ENCODE peak calls at places on chromosomes 5 and 9, in seven cellular contexts. X is CD8-positive, alpha-beta memory T cell; H is ELR; S is stimulated activated CD4-positive, alpha-beta T cell treated with anti-CD3 and anti-CD28 coated beads, Interleukin-4, amount 100 ng/mL, for 24 hours; Y is CD8-positive, alpha-beta T cell; F is coronary artery; M is SW 1271. Z is an unnamed sample.

GRCh38 chr5:31861601-31862000 is 222.7 kb downstream of the PDZD2 start:
- DNase-seq in X (no peak), H (no peak), S (no peak), Y (no peak), F (no peak), M (no peak), Z (no peak)

GRCh38 chr5:134554319-134555222 is 29.1 kb downstream of the JADE2 start:
- DNase-seq in X (no peak), H (peak; percentile 86), S (peak; percentile 63), Y (no peak), F (no peak), M (no peak), Z (no peak)

GRCh38 chr5:152264656-152265055 is 140.4 kb downstream of the NMUR2 start:
- DNase-seq in X (no peak), H (no peak), S (no peak), Y (no peak), F (no peak), M (no peak), Z (no peak)

GRCh38 chr9:86040281-86041155 is 58.8 kb downstream of the GOLM1 start:
- DNase-seq in X (no peak), H (no peak), S (no peak), Y (peak; percentile 31), F (no peak), M (no peak), Z (peak; percentile 54)

GRCh38 chr5:115796656-115797055 is 19.8 kb downstream of the CDO1 start:
- DNase-seq in X (no peak), H (no peak), S (no peak), Y (no peak), F (no peak), M (no peak), Z (no peak)

GRCh38 chr5:55031492-55031891 is 7.4 kb downstream of the GZMK start:
- DNase-seq in X (no peak), H (no peak), S (no peak), Y (no peak), F (no peak), M (no peak), Z (no peak)

GRCh38 chr5:95124731-95125130 is 160.2 kb downstream of the MCTP1 start:
- DNase-seq in X (no peak), H (no peak), S (no peak), Y (no peak), F (no peak), M (no peak), Z (no peak)

GRCh38 chr9:116643691-116644090 is 43.4 kb upstream of the TRIM32 start:
- DNase-seq in X (no peak), H (no peak), S (no peak), Y (no peak), F (no peak), M (no peak), Z (no peak)

GRCh38 chr9:120265791-120266190 is 314.2 kb downstream of the CDK5RAP2 start:
- DNase-seq in X (no peak), H (no peak), S (no peak), Y (no peak), F (no peak), M (no peak), Z (no peak)

GRCh38 chr5:119318256-119318914 is 37.4 kb upstream of the TNFAIP8 start:
- DNase-seq in X (peak; percentile 38), H (no peak), S (no peak), Y (no peak), F (no peak), M (no peak), Z (no peak)

GRCh38 chr9:91028166-91028827 is 226.7 kb downstream of the SYK start:
- DNase-seq in X (no peak), H (no peak), S (no peak), Y (no peak), F (peak; percentile 47), M (no peak), Z (peak; percentile 63)

GRCh38 chr5:147957906-147958305 is 51.6 kb upstream of the C5orf46 start:
- DNase-seq in X (no peak), H (no peak), S (no peak), Y (no peak), F (no peak), M (no peak), Z (no peak)